ENCODE peak calls at places on chromosomes 3 and 15, in seven cellular contexts. One of them, this sample, is unnamed.

GRCh38 chr15:69904296-69904560 is 193.5 kb downstream of the TLE3 start:
- DNase-seq in GM23338: no peak
- DNase-seq in psoas muscle: no peak
- DNase-seq in epithelial cell of esophagus: no peak
- DNase-seq in kidney epithelial cell: no peak
- DNase-seq in NB4: no peak
- DNase-seq in endodermal cell: no peak
- DNase-seq in this sample: no peak

GRCh38 chr3:169344465-169344864 is 319.0 kb downstream of the MECOM start:
- DNase-seq in GM23338: no peak
- DNase-seq in psoas muscle: no peak
- DNase-seq in epithelial cell of esophagus: peak
- DNase-seq in kidney epithelial cell: no peak
- DNase-seq in NB4: no peak
- DNase-seq in endodermal cell: no peak
- DNase-seq in this sample: no peak

GRCh38 chr3:2536575-2536974 is 437.9 kb downstream of the CNTN4 start:
- DNase-seq in GM23338: no peak
- DNase-seq in psoas muscle: no peak
- DNase-seq in epithelial cell of esophagus: no peak
- DNase-seq in kidney epithelial cell: no peak
- DNase-seq in NB4: no peak
- DNase-seq in endodermal cell: no peak
- DNase-seq in this sample: no peak

GRCh38 chr3:39082652-39083313 is 24.6 kb downstream of the GORASP1 start:
- DNase-seq in GM23338: no peak
- DNase-seq in psoas muscle: no peak
- DNase-seq in epithelial cell of esophagus: no peak
- DNase-seq in kidney epithelial cell: no peak
- DNase-seq in NB4: peak
- DNase-seq in endodermal cell: no peak
- DNase-seq in this sample: no peak

GRCh38 chr3:194512895-194513601 is 26.2 kb upstream of the ATP13A3 start:
- DNase-seq in GM23338: no peak
- DNase-seq in psoas muscle: no peak
- DNase-seq in epithelial cell of esophagus: no peak
- DNase-seq in kidney epithelial cell: no peak
- DNase-seq in NB4: no peak
- DNase-seq in endodermal cell: no peak
- DNase-seq in this sample: no peak

GRCh38 chr15:42335074-42335473 is 24.2 kb upstream of the CAPN3 start:
- DNase-seq in GM23338: no peak
- DNase-seq in psoas muscle: no peak
- DNase-seq in epithelial cell of esophagus: no peak
- DNase-seq in kidney epithelial cell: no peak
- DNase-seq in NB4: no peak
- DNase-seq in endodermal cell: no peak
- DNase-seq in this sample: no peak

GRCh38 chr3:55735976-55736375 is 248.9 kb upstream of the WNT5A start:
- DNase-seq in GM23338: no peak
- DNase-seq in psoas muscle: no peak
- DNase-seq in epithelial cell of esophagus: no peak
- DNase-seq in kidney epithelial cell: no peak
- DNase-seq in NB4: peak
- DNase-seq in endodermal cell: no peak
- DNase-seq in this sample: no peak

GRCh38 chr15:22919171-22919570 is 61.0 kb downstream of the CYFIP1 start:
- DNase-seq in GM23338: no peak
- DNase-seq in psoas muscle: no peak
- DNase-seq in epithelial cell of esophagus: no peak
- DNase-seq in kidney epithelial cell: no peak
- DNase-seq in NB4: no peak
- DNase-seq in endodermal cell: no peak
- DNase-seq in this sample: no peak

GRCh38 chr15:68413363-68414255 is 18.4 kb downstream of the ITGA11 start:
- DNase-seq in GM23338: no peak
- DNase-seq in psoas muscle: peak
- DNase-seq in epithelial cell of esophagus: no peak
- DNase-seq in kidney epithelial cell: no peak
- DNase-seq in NB4: no peak
- DNase-seq in endodermal cell: peak
- DNase-seq in this sample: no peak

GRCh38 chr15:75200391-75200764 is 1.3 kb upstream of the C15orf39 start:
- DNase-seq in GM23338: no peak
- DNase-seq in psoas muscle: no peak
- DNase-seq in epithelial cell of esophagus: no peak
- DNase-seq in kidney epithelial cell: no peak
- DNase-seq in NB4: no peak
- DNase-seq in endodermal cell: no peak
- DNase-seq in this sample: no peak

GRCh38 chr15:75201609-75202250 is at the start of gene C15orf39:
- DNase-seq in GM23338: peak
- DNase-seq in psoas muscle: peak
- DNase-seq in epithelial cell of esophagus: peak
- DNase-seq in kidney epithelial cell: no peak
- DNase-seq in NB4: peak
- DNase-seq in endodermal cell: peak
- DNase-seq in this sample: no peak

GRCh38 chr15:75199347-75199976 is 2.2 kb upstream of the C15orf39 start:
- DNase-seq in GM23338: no peak
- DNase-seq in psoas muscle: no peak
- DNase-seq in epithelial cell of esophagus: no peak
- DNase-seq in kidney epithelial cell: no peak
- DNase-seq in NB4: no peak
- DNase-seq in endodermal cell: no peak
- DNase-seq in this sample: no peak

GRCh38 chr15:75202251-75203016 is 752 bp downstream of the C15orf39 start:
- DNase-seq in GM23338: peak
- DNase-seq in psoas muscle: peak
- DNase-seq in epithelial cell of esophagus: peak
- DNase-seq in kidney epithelial cell: no peak
- DNase-seq in NB4: peak
- DNase-seq in endodermal cell: peak
- DNase-seq in this sample: no peak

GRCh38 chr15:75200765-75201608 is 695 bp upstream of the C15orf39 start:
- DNase-seq in GM23338: peak
- DNase-seq in psoas muscle: no peak
- DNase-seq in epithelial cell of esophagus: peak
- DNase-seq in kidney epithelial cell: no peak
- DNase-seq in NB4: peak
- DNase-seq in endodermal cell: peak
- DNase-seq in this sample: no peak
- TF ChIP-seq CTCF in GM23338: no peak
- TF ChIP-seq CTCF in psoas muscle: no peak
- TF ChIP-seq CTCF in epithelial cell of esophagus: no peak
- TF ChIP-seq CTCF in kidney epithelial cell: no peak
- TF ChIP-seq CTCF in NB4: no peak
- TF ChIP-seq CTCF in endodermal cell: no peak
- TF ChIP-seq CTCF in this sample: no peak

DNA sequence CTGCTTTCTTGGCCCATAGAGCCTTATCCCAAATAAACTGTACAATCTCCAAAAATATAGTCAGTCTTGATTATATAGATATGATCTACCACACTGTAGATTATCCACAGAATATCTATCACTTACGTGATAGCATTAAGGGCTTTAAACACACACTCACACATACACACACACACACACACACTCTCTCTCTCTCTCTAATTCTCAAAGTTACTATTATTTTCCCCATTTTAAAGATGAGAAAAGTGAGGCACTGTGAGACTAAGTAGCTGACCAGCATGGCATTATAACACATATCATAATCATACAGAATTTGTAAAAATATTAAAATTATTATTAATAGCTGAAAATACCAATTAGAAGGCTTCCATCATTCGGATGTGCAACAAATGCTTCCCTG is 4.2 kb downstream of the TBC1D5 start:
- DNase-seq in GM23338: no peak
- DNase-seq in psoas muscle: no peak
- DNase-seq in epithelial cell of esophagus: no peak
- DNase-seq in kidney epithelial cell: no peak
- DNase-seq in NB4: no peak
- DNase-seq in endodermal cell: no peak
- DNase-seq in this sample: no peak
- H3K4me3 ChIP-seq in GM23338: no peak
- H3K4me3 ChIP-seq in psoas muscle: no peak
- H3K4me3 ChIP-seq in epithelial cell of esophagus: no peak
- H3K4me3 ChIP-seq in kidney epithelial cell: no peak
- H3K4me3 ChIP-seq in NB4: peak
- H3K4me3 ChIP-seq in endodermal cell: no peak
- H3K4me3 ChIP-seq in this sample: no peak

GRCh38 chr3:48919215-48920138 is 835 bp downstream of the ARIH2 start:
- DNase-seq in GM23338: peak
- DNase-seq in psoas muscle: peak
- DNase-seq in epithelial cell of esophagus: peak
- DNase-seq in kidney epithelial cell: peak
- DNase-seq in NB4: peak
- DNase-seq in endodermal cell: peak
- DNase-seq in this sample: no peak

GRCh38 chr3:48918388-48919214 is at the start of gene ARIH2:
- DNase-seq in GM23338: peak
- DNase-seq in psoas muscle: peak
- DNase-seq in epithelial cell of esophagus: peak
- DNase-seq in kidney epithelial cell: peak
- DNase-seq in NB4: peak
- DNase-seq in endodermal cell: peak
- DNase-seq in this sample: peak

GRCh38 chr3:48915296-48915695 is 3.3 kb upstream of the ARIH2 start:
- DNase-seq in GM23338: no peak
- DNase-seq in psoas muscle: no peak
- DNase-seq in epithelial cell of esophagus: no peak
- DNase-seq in kidney epithelial cell: no peak
- DNase-seq in NB4: no peak
- DNase-seq in endodermal cell: no peak
- DNase-seq in this sample: no peak
- TF ChIP-seq CTCF in GM23338: no peak
- TF ChIP-seq CTCF in psoas muscle: no peak
- TF ChIP-seq CTCF in epithelial cell of esophagus: no peak
- TF ChIP-seq CTCF in kidney epithelial cell: no peak
- TF ChIP-seq CTCF in NB4: no peak
- TF ChIP-seq CTCF in endodermal cell: no peak
- TF ChIP-seq CTCF in this sample: no peak

GRCh38 chr3:157335677-157336076 is 101.0 kb upstream of the PTX3 start:
- DNase-seq in GM23338: peak
- DNase-seq in psoas muscle: no peak
- DNase-seq in epithelial cell of esophagus: peak
- DNase-seq in kidney epithelial cell: peak
- DNase-seq in NB4: peak
- DNase-seq in endodermal cell: peak
- DNase-seq in this sample: peak
- H3K4me3 ChIP-seq in GM23338: no peak
- H3K4me3 ChIP-seq in psoas muscle: no peak
- H3K4me3 ChIP-seq in epithelial cell of esophagus: no peak
- H3K4me3 ChIP-seq in kidney epithelial cell: no peak
- H3K4me3 ChIP-seq in NB4: no peak
- H3K4me3 ChIP-seq in endodermal cell: no peak
- H3K4me3 ChIP-seq in this sample: no peak

GRCh38 chr3:192186508-192186907 is 540.8 kb downstream of the FGF12 start:
- DNase-seq in GM23338: no peak
- DNase-seq in psoas muscle: no peak
- DNase-seq in epithelial cell of esophagus: no peak
- DNase-seq in kidney epithelial cell: no peak
- DNase-seq in NB4: no peak
- DNase-seq in endodermal cell: no peak
- DNase-seq in this sample: no peak
- TF ChIP-seq CTCF in GM23338: no peak
- TF ChIP-seq CTCF in psoas muscle: no peak
- TF ChIP-seq CTCF in epithelial cell of esophagus: no peak
- TF ChIP-seq CTCF in kidney epithelial cell: no peak
- TF ChIP-seq CTCF in NB4: no peak
- TF ChIP-seq CTCF in endodermal cell: no peak
- TF ChIP-seq CTCF in this sample: no peak